ENCODE peak calls at places on chromosomes 7 and 10, in seven cellular contexts. One of them, this sample, is unnamed. For H3K36me3, the result is how much of the 10 kb centered on the place peaks cover.

GRCh38 chr7:114048386-114049235 is 129.8 kb upstream of the PPP1R3A start:
- DNase-seq in tibial nerve: no peak
- DNase-seq in Peyer's patch: no peak
- DNase-seq in tibial artery: no peak
- DNase-seq in endodermal cell: no peak
- DNase-seq in mammary epithelial cell: no peak
- DNase-seq in psoas muscle: no peak
- DNase-seq in this sample: no peak

GRCh38 chr7:140564643-140565042 is 76.0 kb downstream of the DENND2A start:
- DNase-seq in tibial nerve: no peak
- DNase-seq in Peyer's patch: no peak
- DNase-seq in tibial artery: no peak
- DNase-seq in endodermal cell: no peak
- DNase-seq in mammary epithelial cell: peak
- DNase-seq in psoas muscle: no peak
- DNase-seq in this sample: no peak

GRCh38 chr7:42065942-42066341 is 171.1 kb downstream of the GLI3 start:
- DNase-seq in tibial nerve: no peak
- DNase-seq in Peyer's patch: no peak
- DNase-seq in tibial artery: no peak
- DNase-seq in endodermal cell: no peak
- DNase-seq in mammary epithelial cell: no peak
- DNase-seq in psoas muscle: no peak
- DNase-seq in this sample: no peak

GRCh38 chr10:93379366-93380042 is 102.6 kb downstream of the MYOF start:
- DNase-seq in tibial nerve: no peak
- DNase-seq in Peyer's patch: no peak
- DNase-seq in tibial artery: no peak
- DNase-seq in endodermal cell: no peak
- DNase-seq in mammary epithelial cell: peak
- DNase-seq in psoas muscle: no peak
- DNase-seq in this sample: no peak

GRCh38 chr7:148209643-148210042 is 380.9 kb upstream of the C7orf33 start:
- DNase-seq in tibial nerve: no peak
- DNase-seq in Peyer's patch: no peak
- DNase-seq in tibial artery: no peak
- DNase-seq in endodermal cell: no peak
- DNase-seq in mammary epithelial cell: no peak
- DNase-seq in psoas muscle: no peak
- DNase-seq in this sample: no peak

GRCh38 chr7:16524332-16524731 is 2.3 kb upstream of the LRRC72 start:
- DNase-seq in tibial nerve: no peak
- DNase-seq in Peyer's patch: no peak
- DNase-seq in tibial artery: no peak
- DNase-seq in endodermal cell: no peak
- DNase-seq in mammary epithelial cell: peak
- DNase-seq in psoas muscle: no peak
- DNase-seq in this sample: no peak

GRCh38 chr7:24825931-24826661 is 68.8 kb upstream of the GSDME start:
- DNase-seq in tibial nerve: no peak
- DNase-seq in Peyer's patch: no peak
- DNase-seq in tibial artery: no peak
- DNase-seq in endodermal cell: peak
- DNase-seq in mammary epithelial cell: peak
- DNase-seq in psoas muscle: no peak
- DNase-seq in this sample: no peak

GRCh38 chr7:73974101-73974947 is 53.6 kb upstream of the ELN start:
- DNase-seq in tibial nerve: no peak
- DNase-seq in Peyer's patch: no peak
- DNase-seq in tibial artery: peak
- DNase-seq in endodermal cell: no peak
- DNase-seq in mammary epithelial cell: no peak
- DNase-seq in psoas muscle: peak
- DNase-seq in this sample: peak

GRCh38 chr7:1662101-1662500 is 8.0 kb upstream of the ELFN1 start:
- DNase-seq in tibial nerve: no peak
- DNase-seq in Peyer's patch: no peak
- DNase-seq in tibial artery: no peak
- DNase-seq in endodermal cell: peak
- DNase-seq in mammary epithelial cell: no peak
- DNase-seq in psoas muscle: peak
- DNase-seq in this sample: peak

GRCh38 chr10:121956111-121957061 is 18.6 kb downstream of the NSMCE4A start:
- DNase-seq in tibial nerve: no peak
- DNase-seq in Peyer's patch: no peak
- DNase-seq in tibial artery: no peak
- DNase-seq in endodermal cell: no peak
- DNase-seq in mammary epithelial cell: peak
- DNase-seq in psoas muscle: no peak
- DNase-seq in this sample: no peak

GRCh38 chr10:121961456-121961855 is 13.6 kb downstream of the NSMCE4A start:
- DNase-seq in tibial nerve: no peak
- DNase-seq in Peyer's patch: no peak
- DNase-seq in tibial artery: no peak
- DNase-seq in endodermal cell: no peak
- DNase-seq in mammary epithelial cell: no peak
- DNase-seq in psoas muscle: no peak
- DNase-seq in this sample: no peak

DNA sequence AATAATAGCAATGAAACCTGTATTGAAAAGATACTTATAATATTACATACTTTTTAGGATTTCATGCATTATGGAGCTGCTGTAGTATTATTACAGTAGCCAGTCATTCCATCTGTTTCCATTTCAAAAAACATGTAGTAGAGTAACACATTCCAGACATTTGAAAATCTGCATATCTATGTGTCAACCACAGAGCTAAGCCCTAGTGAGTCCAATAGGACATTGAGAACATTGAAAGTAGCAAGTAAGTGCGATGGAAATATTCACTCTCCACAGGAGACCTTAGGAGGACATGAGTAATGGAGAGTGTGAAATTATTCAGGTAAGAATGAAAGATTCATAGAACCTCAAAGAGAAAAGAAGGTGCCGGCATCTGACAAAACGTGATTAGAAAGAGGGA is 15.3 kb downstream of the NSMCE4A start:
- DNase-seq in tibial nerve: no peak
- DNase-seq in Peyer's patch: no peak
- DNase-seq in tibial artery: no peak
- DNase-seq in endodermal cell: no peak
- DNase-seq in mammary epithelial cell: no peak
- DNase-seq in psoas muscle: no peak
- DNase-seq in this sample: no peak
- H3K36me3 ChIP-seq in tibial nerve: under half
- H3K36me3 ChIP-seq in Peyer's patch: under half
- H3K36me3 ChIP-seq in tibial artery: half or more
- H3K36me3 ChIP-seq in endodermal cell: half or more
- H3K36me3 ChIP-seq in mammary epithelial cell: under half
- H3K36me3 ChIP-seq in psoas muscle: half or more
- H3K36me3 ChIP-seq in this sample: half or more

DNA sequence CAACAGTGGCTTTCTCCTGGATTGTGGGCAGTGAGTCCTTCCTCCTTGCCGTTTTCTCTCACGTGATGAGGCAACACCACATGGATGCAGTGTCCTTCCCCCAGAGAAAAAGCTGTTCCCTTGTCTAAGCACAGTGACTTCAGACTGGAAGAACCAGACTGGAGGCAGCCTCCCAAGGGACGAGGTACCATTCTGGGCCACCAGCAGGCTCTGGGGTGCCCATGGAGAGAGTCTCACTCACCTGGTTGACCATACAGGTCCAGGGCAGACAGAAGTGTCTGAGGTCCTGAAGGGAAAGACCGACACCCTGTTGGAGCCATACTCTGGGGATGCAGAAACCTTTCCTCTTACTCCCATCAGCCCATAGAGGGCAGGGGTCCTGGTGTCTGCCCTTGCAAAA is 69.2 kb upstream of the DOCK1 start:
- DNase-seq in tibial nerve: no peak
- DNase-seq in Peyer's patch: no peak
- DNase-seq in tibial artery: no peak
- DNase-seq in endodermal cell: no peak
- DNase-seq in mammary epithelial cell: no peak
- DNase-seq in psoas muscle: no peak
- DNase-seq in this sample: no peak
- H3K27ac ChIP-seq in tibial nerve: no peak
- H3K27ac ChIP-seq in Peyer's patch: no peak
- H3K27ac ChIP-seq in tibial artery: no peak
- H3K27ac ChIP-seq in endodermal cell: no peak
- H3K27ac ChIP-seq in mammary epithelial cell: no peak
- H3K27ac ChIP-seq in psoas muscle: no peak
- H3K27ac ChIP-seq in this sample: no peak

DNA sequence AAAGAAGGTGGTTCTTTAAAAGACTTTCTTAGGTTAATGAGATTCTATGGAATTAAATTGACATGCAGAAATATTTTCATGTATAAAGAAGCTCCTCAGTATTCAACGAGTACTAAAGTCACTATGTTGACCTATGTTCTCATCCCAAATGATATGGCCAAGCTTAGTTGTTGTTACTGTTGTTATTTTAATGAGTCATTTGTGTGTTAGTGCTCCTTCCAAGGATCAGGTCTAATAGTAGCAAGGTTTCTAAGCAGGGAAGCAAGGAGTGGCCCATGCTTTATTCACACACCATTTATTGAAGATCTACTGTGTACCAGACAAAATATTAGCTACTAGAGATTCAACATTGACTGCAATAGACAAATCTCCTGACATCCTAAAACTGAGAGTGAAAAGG is 41.9 kb downstream of the LRRN3 start:
- DNase-seq in tibial nerve: no peak
- DNase-seq in Peyer's patch: no peak
- DNase-seq in tibial artery: no peak
- DNase-seq in endodermal cell: no peak
- DNase-seq in mammary epithelial cell: peak
- DNase-seq in psoas muscle: no peak
- DNase-seq in this sample: no peak
- H3K36me3 ChIP-seq in tibial nerve: under half
- H3K36me3 ChIP-seq in Peyer's patch: under half
- H3K36me3 ChIP-seq in tibial artery: under half
- H3K36me3 ChIP-seq in endodermal cell: under half
- H3K36me3 ChIP-seq in mammary epithelial cell: under half
- H3K36me3 ChIP-seq in psoas muscle: under half
- H3K36me3 ChIP-seq in this sample: under half

DNA sequence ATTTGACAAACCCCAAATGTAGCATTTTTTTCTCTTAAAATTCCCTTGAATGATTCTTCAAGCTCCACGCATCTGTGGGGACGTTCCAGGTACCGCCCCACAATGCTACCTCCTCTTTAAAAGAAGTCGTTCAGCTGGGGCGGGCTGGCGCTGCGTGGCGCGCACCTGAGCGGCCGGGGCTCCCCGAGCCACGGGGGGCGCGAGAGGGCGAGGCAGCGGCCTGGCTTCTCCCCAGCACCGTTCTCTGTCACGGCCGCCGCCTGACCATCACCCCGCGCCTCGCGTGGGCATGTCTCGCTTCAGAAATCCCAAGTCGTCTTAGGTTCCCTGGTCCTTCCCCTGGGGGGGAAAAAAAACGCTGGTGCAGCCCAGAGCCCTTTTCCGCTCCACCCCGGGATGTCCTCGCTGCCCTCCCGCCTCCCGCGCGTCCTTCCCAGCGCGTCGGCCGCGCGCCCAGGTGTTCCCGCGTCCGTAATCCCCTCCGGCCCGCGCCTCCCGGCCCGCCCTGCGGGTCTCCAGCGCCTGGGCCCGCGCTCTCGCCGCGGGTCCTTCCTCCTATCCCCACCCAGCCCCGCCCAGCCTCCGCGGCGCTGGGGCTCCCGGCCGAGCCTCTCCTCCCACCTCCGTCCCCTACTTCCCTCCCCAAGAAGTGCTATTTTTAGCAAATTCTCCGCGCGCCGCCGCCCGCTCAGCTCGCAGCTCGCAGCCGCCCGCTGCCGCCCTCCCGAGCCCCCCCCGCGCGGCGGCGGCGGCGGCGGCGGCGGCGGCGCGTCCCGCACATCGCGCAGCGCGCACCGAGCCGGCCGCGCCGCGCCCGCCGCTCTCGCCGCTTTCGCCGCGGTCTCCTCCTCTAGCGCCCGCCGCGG is 58.8 kb upstream of the PRPS1L1 start:
- DNase-seq in tibial nerve: no peak
- DNase-seq in Peyer's patch: no peak
- DNase-seq in tibial artery: peak
- DNase-seq in endodermal cell: peak
- DNase-seq in mammary epithelial cell: peak
- DNase-seq in psoas muscle: peak
- DNase-seq in this sample: peak
- H3K27ac ChIP-seq in tibial nerve: peak
- H3K27ac ChIP-seq in Peyer's patch: no peak
- H3K27ac ChIP-seq in tibial artery: peak
- H3K27ac ChIP-seq in endodermal cell: no peak
- H3K27ac ChIP-seq in mammary epithelial cell: no peak
- H3K27ac ChIP-seq in psoas muscle: no peak
- H3K27ac ChIP-seq in this sample: no peak

GRCh38 chr7:30453016-30453415 is 25.6 kb downstream of the NOD1 start:
- DNase-seq in tibial nerve: no peak
- DNase-seq in Peyer's patch: no peak
- DNase-seq in tibial artery: no peak
- DNase-seq in endodermal cell: no peak
- DNase-seq in mammary epithelial cell: no peak
- DNase-seq in psoas muscle: no peak
- DNase-seq in this sample: no peak

GRCh38 chr7:30452278-30452930 is 26.2 kb downstream of the NOD1 start:
- DNase-seq in tibial nerve: no peak
- DNase-seq in Peyer's patch: no peak
- DNase-seq in tibial artery: no peak
- DNase-seq in endodermal cell: no peak
- DNase-seq in mammary epithelial cell: no peak
- DNase-seq in psoas muscle: no peak
- DNase-seq in this sample: no peak

GRCh38 chr7:30451539-30452277 is 26.9 kb downstream of the NOD1 start:
- DNase-seq in tibial nerve: no peak
- DNase-seq in Peyer's patch: no peak
- DNase-seq in tibial artery: no peak
- DNase-seq in endodermal cell: no peak
- DNase-seq in mammary epithelial cell: no peak
- DNase-seq in psoas muscle: no peak
- DNase-seq in this sample: no peak

GRCh38 chr7:30450983-30451497 is 27.5 kb downstream of the NOD1 start:
- DNase-seq in tibial nerve: no peak
- DNase-seq in Peyer's patch: no peak
- DNase-seq in tibial artery: no peak
- DNase-seq in endodermal cell: no peak
- DNase-seq in mammary epithelial cell: no peak
- DNase-seq in psoas muscle: no peak
- DNase-seq in this sample: no peak

DNA sequence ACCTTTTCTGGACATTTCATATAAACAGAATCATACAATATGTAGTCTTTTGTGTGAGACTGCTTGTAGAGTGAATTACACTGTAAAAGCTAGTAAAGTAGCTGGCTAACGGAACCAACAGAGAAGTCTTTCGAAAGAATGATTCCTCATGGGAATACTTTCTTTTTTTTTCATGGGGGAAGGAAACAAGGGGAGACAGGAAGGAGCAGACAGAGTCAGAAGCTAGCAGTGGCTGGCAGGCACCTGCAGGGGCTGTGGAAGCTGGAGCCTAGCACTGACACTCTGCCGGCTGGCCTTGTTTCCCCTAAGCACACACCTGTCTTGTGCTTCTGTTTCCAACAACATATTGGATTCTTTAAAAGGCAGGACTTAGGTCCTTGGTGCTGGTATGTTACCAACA is 24.7 kb downstream of the NOD1 start:
- DNase-seq in tibial nerve: no peak
- DNase-seq in Peyer's patch: no peak
- DNase-seq in tibial artery: no peak
- DNase-seq in endodermal cell: no peak
- DNase-seq in mammary epithelial cell: no peak
- DNase-seq in psoas muscle: no peak
- DNase-seq in this sample: no peak
- H3K36me3 ChIP-seq in tibial nerve: under half
- H3K36me3 ChIP-seq in Peyer's patch: under half
- H3K36me3 ChIP-seq in tibial artery: half or more
- H3K36me3 ChIP-seq in endodermal cell: under half
- H3K36me3 ChIP-seq in mammary epithelial cell: under half
- H3K36me3 ChIP-seq in psoas muscle: half or more
- H3K36me3 ChIP-seq in this sample: half or more